ENCODE peak calls at places on chromosomes 7 and 10, in ten cellular contexts. Q, M, S, Z, U, E, I, V, A and X are unnamed samples.
A peak's percentile ranks its signal among the peaks of the same experiment; 100 is the strongest.

GRCh38 chr10:18195060-18195799 is 55.0 kb downstream of the CACNB2 start:
- DNase-seq in Q (no peak), M (peak; percentile 70), S (no peak), Z (peak; percentile 28), U (peak; percentile 24), E (peak; percentile 68), I (no peak), V (no peak), A (peak; percentile 31), X (no peak)

GRCh38 chr10:75400163-75400768 is 1.3 kb downstream of the ZNF503 start:
- DNase-seq in Q (peak; percentile 63), M (no peak), S (no peak), Z (no peak), U (no peak), E (peak; percentile 36), I (no peak), V (peak; percentile 31), A (no peak), X (no peak)

GRCh38 chr7:128104109-128104742 is 73.0 kb upstream of the LRRC4 start:
- DNase-seq in Q (no peak), M (no peak), S (no peak), Z (no peak), U (no peak), E (no peak), I (no peak), V (peak; percentile 25), A (peak; percentile 51), X (peak; percentile 34)

GRCh38 chr10:87608756-87609155 is 50.9 kb upstream of the PAPSS2 start:
- DNase-seq in Q (no peak), M (no peak), S (no peak), Z (peak; percentile 37), U (no peak), E (no peak), I (no peak), V (no peak), A (no peak), X (no peak)

GRCh38 chr7:90655566-90655965 is 59.4 kb downstream of the CDK14 start:
- DNase-seq in Q (no peak), M (peak; percentile 94), S (no peak), Z (no peak), U (no peak), E (peak; percentile 97), I (no peak), V (no peak), A (no peak), X (peak; percentile 73)

GRCh38 chr7:41885748-41886147 is 182.9 kb upstream of the INHBA start:
- DNase-seq in Q (no peak), M (peak; percentile 55), S (no peak), Z (no peak), U (no peak), E (peak; percentile 41), I (no peak), V (no peak), A (no peak), X (no peak)

GRCh38 chr7:42175834-42176745 is 60.9 kb downstream of the GLI3 start:
- DNase-seq in Q (no peak), M (no peak), S (no peak), Z (no peak), U (no peak), E (no peak), I (no peak), V (no peak), A (no peak), X (no peak)

GRCh38 chr10:102299873-102300272 is 54.5 kb downstream of the GBF1 start:
- DNase-seq in Q (no peak), M (peak; percentile 76), S (no peak), Z (no peak), U (no peak), E (peak; percentile 89), I (no peak), V (no peak), A (no peak), X (peak; percentile 57)

GRCh38 chr10:123999956-124000615 is 93.3 kb downstream of the CHST15 start:
- DNase-seq in Q (no peak), M (no peak), S (peak; percentile 46), Z (no peak), U (no peak), E (no peak), I (no peak), V (no peak), A (no peak), X (no peak)

GRCh38 chr10:86306628-86307278 is 59.8 kb downstream of the GRID1 start:
- DNase-seq in Q (no peak), M (peak; percentile 4), S (peak; percentile 5), Z (peak; percentile 66), U (no peak), E (peak; percentile 10), I (no peak), V (no peak), A (no peak), X (peak; percentile 31)

GRCh38 chr10:287029-287428 is 151.8 kb downstream of the ZMYND11 start:
- DNase-seq in Q (no peak), M (peak; percentile 64), S (no peak), Z (no peak), U (no peak), E (peak; percentile 65), I (no peak), V (no peak), A (no peak), X (no peak)

GRCh38 chr7:16432425-16432731 is 11.0 kb upstream of the CRPPA start:
- DNase-seq in Q (no peak), M (no peak), S (no peak), Z (no peak), U (no peak), E (no peak), I (no peak), V (no peak), A (no peak), X (no peak)
- H3K27ac ChIP-seq in Q (no peak overlapping the region), M (no peak overlapping the region), S (no peak overlapping the region), Z (no peak overlapping the region), U (no peak overlapping the region), E (no peak overlapping the region), I (no peak overlapping the region), V (no peak overlapping the region), A (no peak overlapping the region), X (no peak overlapping the region)

GRCh38 chr10:34526758-34527730 is 288.1 kb downstream of the PARD3 start:
- DNase-seq in Q (no peak), M (peak; percentile 98), S (no peak), Z (peak; percentile 18), U (no peak), E (peak; percentile 99), I (no peak), V (no peak), A (no peak), X (peak; percentile 93)
- TF ChIP-seq CTCF in Q (no peak), M (peak; percentile 57), S (no peak), Z (no peak), U (no peak), E (peak; percentile 31), I (no peak), V (no peak), A (peak; percentile 14), X (peak; percentile 53)

GRCh38 chr7:2542011-2542923 is 13.1 kb downstream of the BRAT1 start:
- DNase-seq in Q (no peak), M (no peak), S (peak; percentile 58), Z (no peak), U (peak; percentile 6), E (no peak), I (no peak), V (no peak), A (no peak), X (no peak)

GRCh38 chr7:2540641-2541051 is 14.7 kb downstream of the BRAT1 start:
- DNase-seq in Q (no peak), M (no peak), S (peak; percentile 63), Z (no peak), U (peak; percentile 6), E (no peak), I (no peak), V (no peak), A (no peak), X (no peak)

GRCh38 chr7:2544541-2545188 is 10.7 kb downstream of the BRAT1 start:
- DNase-seq in Q (no peak), M (no peak), S (peak; percentile 48), Z (no peak), U (peak; percentile 7), E (no peak), I (no peak), V (no peak), A (no peak), X (no peak)

GRCh38 chr7:2541291-2542010 is 13.9 kb downstream of the BRAT1 start:
- DNase-seq in Q (no peak), M (no peak), S (peak; percentile 64), Z (no peak), U (peak; percentile 5), E (no peak), I (no peak), V (no peak), A (no peak), X (no peak)

DNA sequence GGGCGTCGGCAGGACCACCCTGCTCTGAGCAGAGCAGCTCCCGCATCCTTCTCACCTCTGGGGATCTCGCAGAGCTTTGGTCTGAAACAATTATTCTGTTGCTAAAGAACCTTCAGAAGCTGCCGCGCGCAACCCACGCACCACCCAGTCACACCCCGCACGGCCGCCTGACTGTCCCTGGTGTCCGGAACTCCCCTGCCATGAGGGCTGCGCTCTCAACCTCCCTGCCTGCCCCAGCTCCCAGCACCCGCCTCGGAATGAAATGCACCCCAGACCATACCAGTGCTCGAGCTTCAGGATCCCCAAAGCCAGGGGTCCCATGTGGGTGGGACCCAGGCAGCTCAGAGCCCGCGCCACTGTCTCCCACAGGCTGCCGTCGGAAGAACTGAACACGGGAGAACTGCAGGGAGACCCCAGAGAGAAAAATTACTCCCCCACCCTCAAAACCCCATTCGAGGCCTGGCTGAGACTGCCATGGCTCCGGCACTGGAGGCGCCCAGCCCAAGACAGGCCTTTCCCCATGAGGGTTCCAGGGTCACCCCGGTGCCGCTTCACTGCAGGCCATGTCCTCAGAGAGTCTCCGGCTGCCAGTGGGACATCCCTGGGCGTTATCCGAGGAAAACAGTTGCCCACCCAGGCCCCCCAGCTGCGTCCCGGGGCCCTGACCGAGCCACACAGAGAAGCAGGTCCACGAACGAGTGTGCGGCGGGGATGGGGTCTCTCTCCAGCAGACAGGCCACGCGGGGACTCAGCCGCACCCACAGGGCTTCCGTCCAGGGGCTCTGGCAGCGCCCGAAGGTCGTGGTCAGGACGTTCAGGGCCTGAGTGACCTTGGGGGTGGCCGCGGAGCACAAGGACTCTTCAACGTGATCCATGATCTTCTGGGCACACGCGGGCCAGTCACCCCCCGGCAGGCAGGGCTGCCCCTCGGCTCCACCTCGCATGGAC is 12.1 kb downstream of the BRAT1 start:
- DNase-seq in Q (no peak), M (no peak), S (peak; percentile 59), Z (no peak), U (peak; percentile 5), E (no peak), I (no peak), V (no peak), A (no peak), X (no peak)
- H3K36me3 ChIP-seq in Q (peaks cover 32% of the 10 kb centered on the region), M (peaks cover 62% of the 10 kb centered on the region), S (peaks cover 100% of the 10 kb centered on the region), Z (no peaks in the 10 kb centered on the region), U (no peaks in the 10 kb centered on the region), E (peaks cover 33% of the 10 kb centered on the region), I (no peaks in the 10 kb centered on the region), V (peaks cover 97% of the 10 kb centered on the region), A (peaks cover 90% of the 10 kb centered on the region), X (peaks cover 44% of the 10 kb centered on the region)

DNA sequence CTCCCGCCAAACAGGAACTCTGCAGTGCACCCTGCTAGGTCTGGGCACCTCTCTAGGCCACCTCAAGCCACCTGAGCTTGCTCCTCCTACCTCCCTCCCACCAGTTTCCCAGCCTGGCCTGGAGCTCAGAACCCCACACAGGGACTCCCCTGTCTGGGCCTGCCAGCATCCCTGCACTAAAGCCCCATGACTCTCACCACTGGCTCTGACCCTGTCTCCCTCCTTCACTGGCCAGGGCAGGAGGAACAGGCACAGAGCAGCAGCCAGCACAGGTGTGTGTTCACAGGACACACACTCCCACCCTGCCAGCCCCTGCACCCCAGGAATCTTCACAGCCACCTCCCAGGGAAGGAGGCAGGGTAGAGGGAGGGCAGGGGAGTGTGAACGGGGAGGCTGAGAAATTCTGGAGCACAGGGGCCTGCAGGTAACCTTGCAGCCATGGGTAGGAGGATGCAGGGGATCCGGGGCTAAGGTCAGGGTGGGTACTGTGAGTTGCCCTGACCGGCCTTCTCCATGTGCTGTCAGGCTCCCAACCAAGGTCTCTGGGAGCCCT is 13.9 kb upstream of the ANTXRL start:
- DNase-seq in Q (no peak), M (no peak), S (peak; percentile 53), Z (no peak), U (no peak), E (no peak), I (no peak), V (no peak), A (peak; percentile 2), X (no peak)
- H3K27ac ChIP-seq in Q (no peak overlapping the region), M (no peak overlapping the region), S (no peak overlapping the region), Z (no peak overlapping the region), U (no peak overlapping the region), E (no peak overlapping the region), I (no peak overlapping the region), V (no peak overlapping the region), A (no peak overlapping the region), X (no peak overlapping the region)